ENCODE peak calls at places on chromosomes 3 and 15, in ten cellular contexts. One of them, this sample, is unnamed.

GRCh38 chr15:63381301-63382192 is at the start of gene CA12:
- DNase-seq in HEK293T: peak
- DNase-seq in NCI-H2029: no peak
- DNase-seq in fibroblast of lung: peak
- DNase-seq in cardiac muscle cell: peak
- DNase-seq in RCC 7860: peak
- DNase-seq in cardiac septum: peak
- DNase-seq in globus pallidus: no peak
- DNase-seq in stimulated activated CD8-positive, alpha-beta memory T cell treated with anti-CD3 and anti-CD28 coated beads, Interleukin-4, amount 100 ng/mL, for 1 hour: no peak
- DNase-seq in brain microvascular endothelial cell: peak
- DNase-seq in this sample: no peak

GRCh38 chr3:15361494-15362214 is 29.3 kb upstream of the SH3BP5 start:
- DNase-seq in HEK293T: no peak
- DNase-seq in NCI-H2029: no peak
- DNase-seq in fibroblast of lung: no peak
- DNase-seq in cardiac muscle cell: no peak
- DNase-seq in RCC 7860: peak
- DNase-seq in cardiac septum: no peak
- DNase-seq in globus pallidus: no peak
- DNase-seq in stimulated activated CD8-positive, alpha-beta memory T cell treated with anti-CD3 and anti-CD28 coated beads, Interleukin-4, amount 100 ng/mL, for 1 hour: no peak
- DNase-seq in brain microvascular endothelial cell: peak
- DNase-seq in this sample: no peak

GRCh38 chr3:146130881-146131371 is 30.1 kb downstream of the PLOD2 start:
- DNase-seq in HEK293T: no peak
- DNase-seq in NCI-H2029: no peak
- DNase-seq in fibroblast of lung: peak
- DNase-seq in cardiac muscle cell: no peak
- DNase-seq in RCC 7860: peak
- DNase-seq in cardiac septum: no peak
- DNase-seq in globus pallidus: no peak
- DNase-seq in stimulated activated CD8-positive, alpha-beta memory T cell treated with anti-CD3 and anti-CD28 coated beads, Interleukin-4, amount 100 ng/mL, for 1 hour: no peak
- DNase-seq in brain microvascular endothelial cell: peak
- DNase-seq in this sample: no peak

GRCh38 chr15:81887913-81888312 is 157.9 kb downstream of the MEX3B start:
- DNase-seq in HEK293T: no peak
- DNase-seq in NCI-H2029: no peak
- DNase-seq in fibroblast of lung: peak
- DNase-seq in cardiac muscle cell: no peak
- DNase-seq in RCC 7860: no peak
- DNase-seq in cardiac septum: no peak
- DNase-seq in globus pallidus: no peak
- DNase-seq in stimulated activated CD8-positive, alpha-beta memory T cell treated with anti-CD3 and anti-CD28 coated beads, Interleukin-4, amount 100 ng/mL, for 1 hour: no peak
- DNase-seq in brain microvascular endothelial cell: peak
- DNase-seq in this sample: no peak

GRCh38 chr15:31396881-31397560 is 70.4 kb downstream of the KLF13 start:
- DNase-seq in HEK293T: peak
- DNase-seq in NCI-H2029: peak
- DNase-seq in fibroblast of lung: peak
- DNase-seq in cardiac muscle cell: peak
- DNase-seq in RCC 7860: no peak
- DNase-seq in cardiac septum: peak
- DNase-seq in globus pallidus: peak
- DNase-seq in stimulated activated CD8-positive, alpha-beta memory T cell treated with anti-CD3 and anti-CD28 coated beads, Interleukin-4, amount 100 ng/mL, for 1 hour: no peak
- DNase-seq in brain microvascular endothelial cell: peak
- DNase-seq in this sample: no peak

GRCh38 chr3:14352002-14352627 is 50.3 kb upstream of the SLC6A6 start:
- DNase-seq in HEK293T: peak
- DNase-seq in NCI-H2029: no peak
- DNase-seq in fibroblast of lung: peak
- DNase-seq in cardiac muscle cell: no peak
- DNase-seq in RCC 7860: no peak
- DNase-seq in cardiac septum: no peak
- DNase-seq in globus pallidus: no peak
- DNase-seq in stimulated activated CD8-positive, alpha-beta memory T cell treated with anti-CD3 and anti-CD28 coated beads, Interleukin-4, amount 100 ng/mL, for 1 hour: no peak
- DNase-seq in brain microvascular endothelial cell: no peak
- DNase-seq in this sample: no peak

GRCh38 chr15:96089396-96090058 is 241.0 kb upstream of the NR2F2 start:
- DNase-seq in HEK293T: no peak
- DNase-seq in NCI-H2029: no peak
- DNase-seq in fibroblast of lung: no peak
- DNase-seq in cardiac muscle cell: no peak
- DNase-seq in RCC 7860: no peak
- DNase-seq in cardiac septum: no peak
- DNase-seq in globus pallidus: no peak
- DNase-seq in stimulated activated CD8-positive, alpha-beta memory T cell treated with anti-CD3 and anti-CD28 coated beads, Interleukin-4, amount 100 ng/mL, for 1 hour: no peak
- DNase-seq in brain microvascular endothelial cell: no peak
- DNase-seq in this sample: no peak

GRCh38 chr3:65348596-65348995 is 660.8 kb upstream of the ADAMTS9 start:
- DNase-seq in HEK293T: no peak
- DNase-seq in NCI-H2029: no peak
- DNase-seq in fibroblast of lung: peak
- DNase-seq in cardiac muscle cell: no peak
- DNase-seq in RCC 7860: no peak
- DNase-seq in cardiac septum: no peak
- DNase-seq in globus pallidus: no peak
- DNase-seq in stimulated activated CD8-positive, alpha-beta memory T cell treated with anti-CD3 and anti-CD28 coated beads, Interleukin-4, amount 100 ng/mL, for 1 hour: no peak
- DNase-seq in brain microvascular endothelial cell: no peak
- DNase-seq in this sample: no peak

GRCh38 chr3:127103116-127103515 is 89.8 kb upstream of the PRR23E start:
- DNase-seq in HEK293T: no peak
- DNase-seq in NCI-H2029: no peak
- DNase-seq in fibroblast of lung: no peak
- DNase-seq in cardiac muscle cell: no peak
- DNase-seq in RCC 7860: no peak
- DNase-seq in cardiac septum: no peak
- DNase-seq in globus pallidus: no peak
- DNase-seq in stimulated activated CD8-positive, alpha-beta memory T cell treated with anti-CD3 and anti-CD28 coated beads, Interleukin-4, amount 100 ng/mL, for 1 hour: no peak
- DNase-seq in brain microvascular endothelial cell: no peak
- DNase-seq in this sample: no peak

GRCh38 chr15:92158426-92158825 is 235.3 kb upstream of the ST8SIA2 start:
- DNase-seq in HEK293T: no peak
- DNase-seq in NCI-H2029: no peak
- DNase-seq in fibroblast of lung: no peak
- DNase-seq in cardiac muscle cell: no peak
- DNase-seq in RCC 7860: no peak
- DNase-seq in cardiac septum: no peak
- DNase-seq in globus pallidus: no peak
- DNase-seq in stimulated activated CD8-positive, alpha-beta memory T cell treated with anti-CD3 and anti-CD28 coated beads, Interleukin-4, amount 100 ng/mL, for 1 hour: no peak
- DNase-seq in brain microvascular endothelial cell: no peak
- DNase-seq in this sample: no peak

GRCh38 chr15:49421991-49422390 is 1.1 kb upstream of the FGF7 start:
- DNase-seq in HEK293T: peak
- DNase-seq in NCI-H2029: no peak
- DNase-seq in fibroblast of lung: peak
- DNase-seq in cardiac muscle cell: peak
- DNase-seq in RCC 7860: peak
- DNase-seq in cardiac septum: no peak
- DNase-seq in globus pallidus: peak
- DNase-seq in stimulated activated CD8-positive, alpha-beta memory T cell treated with anti-CD3 and anti-CD28 coated beads, Interleukin-4, amount 100 ng/mL, for 1 hour: no peak
- DNase-seq in brain microvascular endothelial cell: peak
- DNase-seq in this sample: peak

GRCh38 chr15:51861557-51862350 is 32.3 kb downstream of the TMOD3 start:
- DNase-seq in HEK293T: no peak
- DNase-seq in NCI-H2029: no peak
- DNase-seq in fibroblast of lung: no peak
- DNase-seq in cardiac muscle cell: no peak
- DNase-seq in RCC 7860: no peak
- DNase-seq in cardiac septum: no peak
- DNase-seq in globus pallidus: no peak
- DNase-seq in stimulated activated CD8-positive, alpha-beta memory T cell treated with anti-CD3 and anti-CD28 coated beads, Interleukin-4, amount 100 ng/mL, for 1 hour: peak
- DNase-seq in brain microvascular endothelial cell: no peak
- DNase-seq in this sample: no peak

GRCh38 chr3:171044828-171045793 is 18.6 kb upstream of the SLC2A2 start:
- DNase-seq in HEK293T: no peak
- DNase-seq in NCI-H2029: no peak
- DNase-seq in fibroblast of lung: peak
- DNase-seq in cardiac muscle cell: no peak
- DNase-seq in RCC 7860: peak
- DNase-seq in cardiac septum: no peak
- DNase-seq in globus pallidus: no peak
- DNase-seq in stimulated activated CD8-positive, alpha-beta memory T cell treated with anti-CD3 and anti-CD28 coated beads, Interleukin-4, amount 100 ng/mL, for 1 hour: no peak
- DNase-seq in brain microvascular endothelial cell: peak
- DNase-seq in this sample: no peak

GRCh38 chr3:115280531-115280930 is 133.4 kb upstream of the ZBTB20 start:
- DNase-seq in HEK293T: no peak
- DNase-seq in NCI-H2029: no peak
- DNase-seq in fibroblast of lung: no peak
- DNase-seq in cardiac muscle cell: no peak
- DNase-seq in RCC 7860: no peak
- DNase-seq in cardiac septum: no peak
- DNase-seq in globus pallidus: peak
- DNase-seq in stimulated activated CD8-positive, alpha-beta memory T cell treated with anti-CD3 and anti-CD28 coated beads, Interleukin-4, amount 100 ng/mL, for 1 hour: no peak
- DNase-seq in brain microvascular endothelial cell: no peak
- DNase-seq in this sample: no peak

GRCh38 chr15:28955686-28956421 is 70.1 kb downstream of the APBA2 start:
- DNase-seq in HEK293T: no peak
- DNase-seq in NCI-H2029: no peak
- DNase-seq in fibroblast of lung: peak
- DNase-seq in cardiac muscle cell: no peak
- DNase-seq in RCC 7860: peak
- DNase-seq in cardiac septum: peak
- DNase-seq in globus pallidus: no peak
- DNase-seq in stimulated activated CD8-positive, alpha-beta memory T cell treated with anti-CD3 and anti-CD28 coated beads, Interleukin-4, amount 100 ng/mL, for 1 hour: no peak
- DNase-seq in brain microvascular endothelial cell: peak
- DNase-seq in this sample: no peak

GRCh38 chr15:100726426-100727190 is 124.2 kb downstream of the ASB7 start:
- DNase-seq in HEK293T: no peak
- DNase-seq in NCI-H2029: no peak
- DNase-seq in fibroblast of lung: peak
- DNase-seq in cardiac muscle cell: no peak
- DNase-seq in RCC 7860: peak
- DNase-seq in cardiac septum: peak
- DNase-seq in globus pallidus: no peak
- DNase-seq in stimulated activated CD8-positive, alpha-beta memory T cell treated with anti-CD3 and anti-CD28 coated beads, Interleukin-4, amount 100 ng/mL, for 1 hour: no peak
- DNase-seq in brain microvascular endothelial cell: no peak
- DNase-seq in this sample: no peak

GRCh38 chr15:64146041-64146440 is 5.5 kb upstream of the SNX22 start:
- DNase-seq in HEK293T: no peak
- DNase-seq in NCI-H2029: no peak
- DNase-seq in fibroblast of lung: no peak
- DNase-seq in cardiac muscle cell: no peak
- DNase-seq in RCC 7860: no peak
- DNase-seq in cardiac septum: peak
- DNase-seq in globus pallidus: no peak
- DNase-seq in stimulated activated CD8-positive, alpha-beta memory T cell treated with anti-CD3 and anti-CD28 coated beads, Interleukin-4, amount 100 ng/mL, for 1 hour: no peak
- DNase-seq in brain microvascular endothelial cell: no peak
- DNase-seq in this sample: no peak

GRCh38 chr3:20230954-20231353 is 44.9 kb upstream of the SGO1 start:
- DNase-seq in HEK293T: no peak
- DNase-seq in NCI-H2029: no peak
- DNase-seq in fibroblast of lung: no peak
- DNase-seq in cardiac muscle cell: no peak
- DNase-seq in RCC 7860: no peak
- DNase-seq in cardiac septum: no peak
- DNase-seq in globus pallidus: no peak
- DNase-seq in stimulated activated CD8-positive, alpha-beta memory T cell treated with anti-CD3 and anti-CD28 coated beads, Interleukin-4, amount 100 ng/mL, for 1 hour: no peak
- DNase-seq in brain microvascular endothelial cell: no peak
- DNase-seq in this sample: no peak